ENCODE peak calls at places on chromosome 17, in five cellular contexts. One of them, this sample, is unnamed.

GRCh38 chr17:19248149-19248922 is 11.2 kb downstream of the EPN2 start:
- DNase-seq in fibroblast of villous mesenchyme: no peak
- DNase-seq in adrenal gland: no peak
- DNase-seq in OCI-LY7: no peak
- DNase-seq in cardiac fibroblast: no peak
- DNase-seq in this sample: no peak

GRCh38 chr17:7806592-7806991 is 27.4 kb upstream of the KDM6B start:
- DNase-seq in fibroblast of villous mesenchyme: no peak
- DNase-seq in adrenal gland: no peak
- DNase-seq in OCI-LY7: no peak
- DNase-seq in cardiac fibroblast: no peak
- DNase-seq in this sample: no peak

GRCh38 chr17:78724999-78725398 is 57.1 kb downstream of the CYTH1 start:
- DNase-seq in fibroblast of villous mesenchyme: no peak
- DNase-seq in adrenal gland: no peak
- DNase-seq in OCI-LY7: no peak
- DNase-seq in cardiac fibroblast: no peak
- DNase-seq in this sample: no peak

GRCh38 chr17:82106697-82107305 is 8.8 kb upstream of the FASN start:
- DNase-seq in fibroblast of villous mesenchyme: no peak
- DNase-seq in adrenal gland: no peak
- DNase-seq in OCI-LY7: no peak
- DNase-seq in cardiac fibroblast: no peak
- DNase-seq in this sample: no peak

GRCh38 chr17:80861892-80862291 is 129.7 kb upstream of the CHMP6 start:
- DNase-seq in fibroblast of villous mesenchyme: peak; percentile 64
- DNase-seq in adrenal gland: peak; percentile 22
- DNase-seq in OCI-LY7: no peak
- DNase-seq in cardiac fibroblast: peak; percentile 30
- DNase-seq in this sample: no peak

GRCh38 chr17:29933379-29933778 is 3.4 kb upstream of the SSH2 start:
- DNase-seq in fibroblast of villous mesenchyme: peak; percentile 38
- DNase-seq in adrenal gland: peak; percentile 17
- DNase-seq in OCI-LY7: no peak
- DNase-seq in cardiac fibroblast: peak; percentile 68
- DNase-seq in this sample: no peak

GRCh38 chr17:39400547-39401411 is 647 bp downstream of the FBXL20 start:
- DNase-seq in fibroblast of villous mesenchyme: peak; percentile 13
- DNase-seq in adrenal gland: peak; percentile 34
- DNase-seq in OCI-LY7: no peak
- DNase-seq in cardiac fibroblast: peak; percentile 9
- DNase-seq in this sample: no peak

GRCh38 chr17:2025220-2025621 is at the start of gene RTN4RL1:
- DNase-seq in fibroblast of villous mesenchyme: peak; percentile 63
- DNase-seq in adrenal gland: peak; percentile 82
- DNase-seq in OCI-LY7: peak; percentile 22
- DNase-seq in cardiac fibroblast: peak; percentile 64
- DNase-seq in this sample: no peak

GRCh38 chr17:512926-513325 is 160.3 kb upstream of the RPH3AL start:
- DNase-seq in fibroblast of villous mesenchyme: peak; percentile 94
- DNase-seq in adrenal gland: peak; percentile 36
- DNase-seq in OCI-LY7: no peak
- DNase-seq in cardiac fibroblast: peak; percentile 27
- DNase-seq in this sample: peak; percentile 50

GRCh38 chr17:1286379-1287106 is 7.1 kb downstream of the TRARG1 start:
- DNase-seq in fibroblast of villous mesenchyme: no peak
- DNase-seq in adrenal gland: no peak
- DNase-seq in OCI-LY7: no peak
- DNase-seq in cardiac fibroblast: no peak
- DNase-seq in this sample: no peak

GRCh38 chr17:57211010-57211411 is 45.3 kb upstream of the MSI2 start:
- DNase-seq in fibroblast of villous mesenchyme: no peak
- DNase-seq in adrenal gland: no peak
- DNase-seq in OCI-LY7: no peak
- DNase-seq in cardiac fibroblast: no peak
- DNase-seq in this sample: no peak

GRCh38 chr17:58783380-58783779 is 27.7 kb downstream of the PPM1E start:
- DNase-seq in fibroblast of villous mesenchyme: peak; percentile 2
- DNase-seq in adrenal gland: no peak
- DNase-seq in OCI-LY7: no peak
- DNase-seq in cardiac fibroblast: peak; percentile 14
- DNase-seq in this sample: no peak

GRCh38 chr17:73642659-73643011 is 1.6 kb downstream of the SDK2 start:
- DNase-seq in fibroblast of villous mesenchyme: no peak
- DNase-seq in adrenal gland: no peak
- DNase-seq in OCI-LY7: no peak
- DNase-seq in cardiac fibroblast: no peak
- DNase-seq in this sample: no peak

GRCh38 chr17:73643846-73644144 is 450 bp downstream of the SDK2 start:
- DNase-seq in fibroblast of villous mesenchyme: no peak
- DNase-seq in adrenal gland: no peak
- DNase-seq in OCI-LY7: no peak
- DNase-seq in cardiac fibroblast: no peak
- DNase-seq in this sample: no peak

GRCh38 chr17:73641779-73642580 is 2.3 kb downstream of the SDK2 start:
- DNase-seq in fibroblast of villous mesenchyme: no peak
- DNase-seq in adrenal gland: no peak
- DNase-seq in OCI-LY7: peak; percentile 33
- DNase-seq in cardiac fibroblast: no peak
- DNase-seq in this sample: no peak

GRCh38 chr17:73644145-73645049 is at the start of gene SDK2:
- DNase-seq in fibroblast of villous mesenchyme: no peak
- DNase-seq in adrenal gland: no peak
- DNase-seq in OCI-LY7: no peak
- DNase-seq in cardiac fibroblast: no peak
- DNase-seq in this sample: no peak

DNA sequence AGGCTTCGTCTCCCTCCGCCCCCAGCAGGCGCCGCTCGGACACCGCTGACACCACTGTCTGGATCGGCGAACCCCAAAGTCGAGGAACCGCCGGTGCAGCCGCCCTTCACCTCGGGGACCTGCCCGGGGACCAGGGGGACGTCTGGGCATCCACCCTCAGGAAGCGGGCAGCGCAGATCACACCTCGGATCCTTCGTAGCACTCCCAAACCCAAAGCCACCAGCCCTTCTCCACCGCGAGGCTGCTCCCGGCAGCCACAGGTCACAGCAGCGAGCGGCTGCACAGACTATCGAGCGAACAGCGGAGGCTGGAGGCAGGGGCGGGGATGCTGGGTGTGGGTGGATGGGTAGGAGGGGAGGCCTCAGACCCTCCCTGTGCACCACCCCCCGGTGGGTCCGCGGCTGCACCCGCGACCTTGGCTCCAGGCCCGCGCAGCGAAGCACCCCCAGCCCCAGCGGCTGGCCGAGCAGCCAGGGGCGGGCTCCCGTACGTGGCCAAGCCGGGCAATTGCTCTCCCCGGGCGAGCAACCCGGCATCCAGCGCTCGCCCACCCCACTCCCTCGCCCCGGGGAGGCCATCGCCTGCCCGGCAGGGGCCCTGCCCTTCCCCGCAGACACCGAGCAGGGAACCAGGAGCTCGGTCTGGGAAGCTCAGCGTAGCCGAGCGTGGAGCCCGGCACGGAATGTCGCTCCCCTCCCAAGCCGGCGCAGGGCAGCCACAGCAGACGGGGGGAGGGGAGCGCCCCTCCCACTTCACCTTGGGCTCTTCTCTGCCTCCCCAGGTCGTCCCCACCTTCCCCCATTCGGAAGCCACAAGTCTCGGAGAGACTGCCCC is 1.0 kb downstream of the SDK2 start:
- DNase-seq in fibroblast of villous mesenchyme: no peak
- DNase-seq in adrenal gland: no peak
- DNase-seq in OCI-LY7: no peak
- DNase-seq in cardiac fibroblast: no peak
- DNase-seq in this sample: no peak
- TF ChIP-seq CTCF in fibroblast of villous mesenchyme: peak; percentile 18
- TF ChIP-seq CTCF in adrenal gland: no peak
- TF ChIP-seq CTCF in OCI-LY7: no peak
- TF ChIP-seq CTCF in cardiac fibroblast: peak; percentile 4
- TF ChIP-seq CTCF in this sample: no peak

DNA sequence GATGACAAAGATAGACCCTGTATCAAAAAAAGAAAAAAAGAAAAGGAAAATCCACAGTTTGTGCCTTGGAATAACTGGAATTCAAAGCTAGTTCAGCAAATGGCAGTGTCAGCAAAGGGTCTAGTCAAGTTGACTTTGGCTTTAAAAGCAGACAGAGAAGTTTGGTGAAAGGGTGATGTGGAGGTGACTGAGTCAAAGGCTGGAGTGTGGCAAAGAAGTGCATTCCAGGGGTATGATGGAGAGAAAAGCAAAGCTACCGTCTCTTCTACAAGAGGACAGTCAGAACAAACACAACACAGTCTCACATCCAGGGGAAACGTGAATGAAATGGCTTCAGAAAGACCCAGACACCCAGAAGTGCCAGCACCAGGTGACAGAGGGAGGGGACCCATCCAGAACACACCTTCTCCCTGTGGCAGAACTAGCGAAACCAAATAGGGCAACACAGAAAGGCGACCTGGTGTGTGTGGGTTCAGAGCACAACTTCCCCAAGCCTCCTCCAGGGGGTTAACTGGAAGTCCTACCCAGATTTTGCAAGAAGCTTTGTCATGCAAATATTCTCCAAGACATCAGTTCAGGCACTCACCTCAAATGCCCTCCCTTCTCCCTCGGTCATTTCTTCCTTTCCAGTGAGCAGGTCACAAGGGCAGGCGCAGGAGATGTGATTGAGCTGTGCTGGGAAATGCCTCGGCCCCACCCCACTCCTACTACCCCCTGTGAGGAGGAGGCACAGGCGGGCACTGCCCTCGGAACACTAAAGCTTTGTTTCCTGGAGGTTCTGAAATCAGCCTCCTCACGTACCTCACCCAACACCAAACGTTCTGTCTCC is 481.9 kb downstream of the SOX9 start:
- DNase-seq in fibroblast of villous mesenchyme: no peak
- DNase-seq in adrenal gland: no peak
- DNase-seq in OCI-LY7: peak; percentile 19
- DNase-seq in cardiac fibroblast: peak; percentile 68
- DNase-seq in this sample: no peak
- TF ChIP-seq CTCF in fibroblast of villous mesenchyme: no peak
- TF ChIP-seq CTCF in adrenal gland: no peak
- TF ChIP-seq CTCF in OCI-LY7: no peak
- TF ChIP-seq CTCF in cardiac fibroblast: peak; percentile 56
- TF ChIP-seq CTCF in this sample: no peak

DNA sequence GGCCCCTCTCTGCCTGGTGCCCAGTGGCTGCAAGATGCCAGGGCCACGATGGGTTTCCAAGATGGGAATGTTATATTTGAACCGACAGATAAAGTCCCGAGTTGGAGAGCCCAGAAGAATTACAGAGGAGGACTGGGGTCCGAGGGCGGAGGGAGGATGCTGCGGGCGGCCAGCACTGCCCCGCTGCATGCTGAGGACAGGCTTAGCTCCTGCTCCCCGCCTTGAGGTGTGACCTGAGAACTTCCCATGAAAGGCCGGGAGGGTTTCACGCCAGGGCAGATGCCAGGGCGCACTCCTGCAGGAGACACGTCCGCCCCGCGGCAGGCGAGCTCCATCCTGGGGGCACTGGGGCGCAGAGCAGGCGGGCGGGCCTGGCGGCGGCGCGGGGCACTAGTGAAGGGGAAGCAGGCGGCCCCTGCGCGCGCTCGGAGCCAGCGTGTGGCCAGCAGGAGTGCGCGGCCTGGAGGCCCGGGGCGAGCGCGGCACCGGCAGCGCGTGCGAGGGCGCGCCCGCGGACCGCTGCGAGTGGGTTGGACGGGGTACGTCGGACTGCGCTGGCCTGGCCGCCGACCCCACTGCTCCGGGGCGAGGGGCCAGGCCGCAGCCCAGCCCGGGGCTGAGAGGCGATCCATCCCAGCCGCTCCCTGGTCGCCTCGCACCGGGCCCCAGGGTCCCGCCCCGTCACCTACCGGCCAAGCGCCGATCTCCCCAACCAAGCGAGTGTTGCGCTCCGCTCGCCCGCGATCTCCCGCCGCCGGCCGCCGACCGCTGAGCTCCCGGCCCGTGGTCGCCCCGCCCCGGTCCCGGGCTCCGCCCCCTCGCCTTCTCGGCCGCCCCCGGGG is at the start of gene MAP3K14:
- DNase-seq in fibroblast of villous mesenchyme: peak; percentile 81
- DNase-seq in adrenal gland: peak; percentile 77
- DNase-seq in OCI-LY7: peak; percentile 79
- DNase-seq in cardiac fibroblast: peak; percentile 78
- DNase-seq in this sample: no peak
- TF ChIP-seq CTCF in fibroblast of villous mesenchyme: peak; percentile 23
- TF ChIP-seq CTCF in adrenal gland: peak; percentile 24
- TF ChIP-seq CTCF in OCI-LY7: peak; percentile 38
- TF ChIP-seq CTCF in cardiac fibroblast: peak; percentile 2
- TF ChIP-seq CTCF in this sample: peak; percentile 13

DNA sequence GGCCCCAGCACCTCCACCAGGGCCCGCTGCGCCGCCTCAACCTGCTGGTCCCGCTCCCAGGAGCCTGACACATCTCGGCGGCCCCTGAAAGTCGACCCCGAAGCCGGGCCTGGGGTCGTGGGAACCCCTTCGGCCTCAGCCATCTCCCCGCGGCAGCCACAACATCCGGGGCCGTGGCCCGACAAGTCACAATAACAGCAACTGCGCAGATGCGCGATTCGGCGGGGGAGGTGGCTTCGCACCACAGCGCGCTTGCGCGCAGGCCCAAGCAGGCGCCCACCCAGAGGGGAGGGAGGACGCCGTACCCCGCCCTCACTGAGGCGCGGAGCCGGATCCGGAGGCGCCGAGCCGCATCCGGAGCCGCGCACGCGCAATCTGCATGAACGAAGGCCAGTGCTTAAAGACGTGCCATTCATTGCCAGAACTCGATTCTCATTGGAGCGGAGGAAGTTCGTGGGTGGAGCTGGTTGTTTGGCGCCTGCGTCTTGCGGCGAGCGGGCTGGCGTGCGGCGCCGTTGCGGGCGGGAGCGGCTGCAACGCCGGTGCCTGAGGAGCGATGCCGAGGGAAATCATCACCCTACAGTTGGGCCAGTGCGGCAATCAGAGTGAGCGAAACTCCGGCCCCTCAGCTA is at the start of the genes RETREG3 and TUBG1:
- DNase-seq in fibroblast of villous mesenchyme: peak; percentile 99
- DNase-seq in adrenal gland: peak; percentile 99
- DNase-seq in OCI-LY7: peak; percentile 99
- DNase-seq in cardiac fibroblast: peak; percentile 99
- DNase-seq in this sample: peak; percentile 98
- TF ChIP-seq CTCF in fibroblast of villous mesenchyme: peak; percentile 43
- TF ChIP-seq CTCF in adrenal gland: peak; percentile 24
- TF ChIP-seq CTCF in OCI-LY7: no peak
- TF ChIP-seq CTCF in cardiac fibroblast: peak; percentile 49
- TF ChIP-seq CTCF in this sample: no peak

GRCh38 chr17:50636145-50636803 is 1.6 kb downstream of the ABCC3 start:
- DNase-seq in fibroblast of villous mesenchyme: peak; percentile 37
- DNase-seq in adrenal gland: peak; percentile 40
- DNase-seq in OCI-LY7: no peak
- DNase-seq in cardiac fibroblast: no peak
- DNase-seq in this sample: no peak
- TF ChIP-seq CTCF in fibroblast of villous mesenchyme: no peak
- TF ChIP-seq CTCF in adrenal gland: no peak
- TF ChIP-seq CTCF in OCI-LY7: no peak
- TF ChIP-seq CTCF in cardiac fibroblast: no peak
- TF ChIP-seq CTCF in this sample: no peak

GRCh38 chr17:41918392-41919164 is at the start of gene ACLY:
- DNase-seq in fibroblast of villous mesenchyme: peak; percentile 96
- DNase-seq in adrenal gland: peak; percentile 98
- DNase-seq in OCI-LY7: peak; percentile 97
- DNase-seq in cardiac fibroblast: peak; percentile 98
- DNase-seq in this sample: peak; percentile 90
- TF ChIP-seq CTCF in fibroblast of villous mesenchyme: no peak
- TF ChIP-seq CTCF in adrenal gland: no peak
- TF ChIP-seq CTCF in OCI-LY7: no peak
- TF ChIP-seq CTCF in cardiac fibroblast: no peak
- TF ChIP-seq CTCF in this sample: no peak

GRCh38 chr17:75736173-75736835 is 15.0 kb downstream of the ITGB4 start:
- DNase-seq in fibroblast of villous mesenchyme: no peak
- DNase-seq in adrenal gland: no peak
- DNase-seq in OCI-LY7: no peak
- DNase-seq in cardiac fibroblast: no peak
- DNase-seq in this sample: no peak
- TF ChIP-seq CTCF in fibroblast of villous mesenchyme: no peak
- TF ChIP-seq CTCF in adrenal gland: no peak
- TF ChIP-seq CTCF in OCI-LY7: no peak
- TF ChIP-seq CTCF in cardiac fibroblast: no peak
- TF ChIP-seq CTCF in this sample: no peak